ENCODE peak calls at places on chromosomes 1 and 21, in four cellular contexts. X is stomach, G is ovary, R is upper lobe of left lung. N is an unnamed sample.
A peak's percentile ranks its signal among the peaks of the same experiment; 100 is the strongest.

GRCh38 chr1:31762726-31763670 is 1.1 kb downstream of the ADGRB2 start:
- DNase-seq in X (peak; percentile 80), G (peak; percentile 68), R (peak; percentile 93), N (peak; percentile 71)

GRCh38 chr1:180524160-180524914 is 22.0 kb upstream of the ACBD6 start:
- DNase-seq in X (no peak), G (no peak), R (no peak), N (no peak)

GRCh38 chr21:44801468-44802395 is at the start of gene UBE2G2:
- DNase-seq in X (peak; percentile 85), G (peak; percentile 91), R (peak; percentile 99), N (peak; percentile 84)

GRCh38 chr1:192628406-192629057 is 7.4 kb upstream of the RGS13 start:
- DNase-seq in X (no peak), G (no peak), R (no peak), N (no peak)

GRCh38 chr1:51294566-51295184 is 35.7 kb downstream of the TTC39A start:
- DNase-seq in X (peak; percentile 20), G (no peak), R (no peak), N (no peak)

GRCh38 chr1:198788561-198789064 is 149.8 kb downstream of the PTPRC start:
- DNase-seq in X (no peak), G (no peak), R (no peak), N (no peak)

GRCh38 chr1:24027838-24028468 is 47.8 kb upstream of the SRSF10 start:
- DNase-seq in X (no peak), G (no peak), R (no peak), N (no peak)

GRCh38 chr1:85611856-85612255 is 31.3 kb downstream of the CCN1 start:
- DNase-seq in X (peak; percentile 35), G (no peak), R (no peak), N (no peak)

GRCh38 chr1:172108494-172108893 is 267.2 kb downstream of the DNM3 start:
- DNase-seq in X (no peak), G (no peak), R (no peak), N (no peak)

GRCh38 chr21:17729455-17729854 is 89.7 kb downstream of the C21orf91 start:
- DNase-seq in X (no peak), G (no peak), R (no peak), N (no peak)

GRCh38 chr21:17726047-17726446 is 93.1 kb downstream of the C21orf91 start:
- DNase-seq in X (no peak), G (no peak), R (no peak), N (no peak)

GRCh38 chr21:17730782-17731181 is 88.4 kb downstream of the C21orf91 start:
- DNase-seq in X (no peak), G (no peak), R (no peak), N (no peak)

GRCh38 chr21:17727361-17727760 is 91.8 kb downstream of the C21orf91 start:
- DNase-seq in X (no peak), G (no peak), R (peak; percentile 15), N (no peak)

GRCh38 chr21:17725339-17725738 is 93.8 kb downstream of the C21orf91 start:
- DNase-seq in X (no peak), G (no peak), R (no peak), N (no peak)
- TF ChIP-seq EP300 in X (no peak), G (no peak), R (no peak), N (no peak)

DNA sequence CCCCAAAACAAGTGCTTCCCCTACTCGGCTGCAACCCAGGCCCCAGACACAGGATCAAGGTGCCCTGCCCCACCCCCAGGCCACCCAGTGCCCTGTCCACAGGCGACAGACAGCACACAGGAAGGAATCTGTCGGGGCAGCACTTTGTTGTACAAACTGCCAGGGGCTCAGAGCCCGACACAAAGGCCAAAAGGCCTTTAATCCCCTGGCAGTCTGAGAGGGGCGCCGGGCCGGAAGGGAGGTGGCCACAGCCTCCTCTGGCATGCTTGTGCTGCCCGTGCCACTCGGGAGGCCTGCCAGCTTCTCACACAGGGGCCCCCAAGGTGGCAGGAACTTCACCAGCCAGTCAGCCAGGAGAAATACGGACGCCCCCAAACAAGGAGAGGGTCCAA is 35.1 kb downstream of the HSPG2 start:
- DNase-seq in X (no peak), G (no peak), R (peak; percentile 74), N (no peak)
- H3K27ac ChIP-seq in X (peak overlapping the region; percentile 97), G (peak overlapping the region; percentile 7), R (peak overlapping the region; percentile 45), N (peak overlapping the region; percentile 94)

GRCh38 chr1:3577711-3578432 is 33.4 kb downstream of the MEGF6 start:
- DNase-seq in X (no peak), G (no peak), R (peak; percentile 65), N (no peak)
- H3K4me1 ChIP-seq in X (no peaks in the 10 kb centered on the region), G (no peaks in the 10 kb centered on the region), R (peaks cover 26% of the 10 kb centered on the region), N (no peaks in the 10 kb centered on the region)

GRCh38 chr21:24272527-24272938 is 1334.7 kb downstream of the MRPL39 start:
- DNase-seq in X (no peak), G (no peak), R (no peak), N (no peak)
- TF ChIP-seq EP300 in X (no peak), G (no peak), R (no peak), N (no peak)

GRCh38 chr1:46718727-46719622 is at the start of gene EFCAB14:
- DNase-seq in X (peak; percentile 99), G (peak; percentile 97), R (peak; percentile 100), N (peak; percentile 99)

GRCh38 chr1:46718340-46718726 is 581 bp downstream of the EFCAB14 start:
- DNase-seq in X (no peak), G (no peak), R (no peak), N (no peak)

GRCh38 chr1:46717654-46718053 is 1.3 kb downstream of the EFCAB14 start:
- DNase-seq in X (no peak), G (no peak), R (no peak), N (no peak)

GRCh38 chr1:46719689-46720088 is 775 bp upstream of the EFCAB14 start:
- DNase-seq in X (peak; percentile 81), G (no peak), R (no peak), N (peak; percentile 59)

GRCh38 chr1:46714976-46715375 is 3.9 kb downstream of the EFCAB14 start:
- DNase-seq in X (no peak), G (no peak), R (no peak), N (no peak)
- H3K27ac ChIP-seq in X (peak overlapping the region; percentile 66), G (no peak overlapping the region), R (no peak overlapping the region), N (no peak overlapping the region)

GRCh38 chr1:201108614-201109013 is 3.6 kb downstream of the CACNA1S start:
- DNase-seq in X (no peak), G (no peak), R (no peak), N (no peak)

GRCh38 chr1:201100169-201100930 is 11.9 kb downstream of the CACNA1S start:
- DNase-seq in X (no peak), G (no peak), R (no peak), N (no peak)

GRCh38 chr1:201105688-201106087 is 6.5 kb downstream of the CACNA1S start:
- DNase-seq in X (no peak), G (no peak), R (no peak), N (no peak)

GRCh38 chr1:201103666-201104065 is 8.6 kb downstream of the CACNA1S start:
- DNase-seq in X (no peak), G (no peak), R (peak; percentile 57), N (no peak)

DNA sequence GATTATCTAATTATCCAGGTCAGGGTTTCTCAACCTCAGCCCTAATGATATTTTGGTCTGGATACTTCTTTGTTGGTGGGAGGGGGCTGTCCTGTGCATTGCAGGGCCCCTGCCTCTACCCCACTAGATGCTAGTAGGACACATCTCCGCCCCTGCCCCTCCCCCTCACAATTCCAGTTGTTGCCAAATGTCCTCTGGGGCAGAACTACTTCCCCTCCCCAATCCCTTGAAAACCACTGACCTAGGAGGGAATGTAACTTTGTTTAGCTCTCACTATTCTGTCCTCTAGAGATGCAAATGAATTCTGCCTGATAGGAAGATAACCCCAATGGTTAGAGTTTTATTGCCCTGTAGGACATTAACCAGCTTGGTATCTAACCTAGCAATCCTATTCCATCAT is 8.1 kb downstream of the CACNA1S start:
- DNase-seq in X (no peak), G (no peak), R (no peak), N (no peak)
- H3K4me1 ChIP-seq in X (no peaks in the 10 kb centered on the region), G (no peaks in the 10 kb centered on the region), R (no peaks in the 10 kb centered on the region), N (no peaks in the 10 kb centered on the region)

N was measured in transverse colon.